ENCODE peak calls at places on chromosomes 4 and X, in four cellular contexts. One of them, this sample, is unnamed.

GRCh38 chrX:40154853-40155616 is 57.3 kb upstream of the BCOR start:
- DNase-seq in stimulated activated CD4-positive, alpha-beta T cell treated with anti-CD3 and anti-CD28 coated beads, Interleukin-12 subunit alpha, Interleukin-12 subunit beta, amount 100 ng/mL, for 4 hours: no peak
- DNase-seq in mesothelial cell of epicardium: no peak
- DNase-seq in T-helper 9 cell: no peak
- DNase-seq in this sample: peak

GRCh38 chrX:129636175-129636681 is 18.5 kb downstream of the APLN start:
- DNase-seq in stimulated activated CD4-positive, alpha-beta T cell treated with anti-CD3 and anti-CD28 coated beads, Interleukin-12 subunit alpha, Interleukin-12 subunit beta, amount 100 ng/mL, for 4 hours: no peak
- DNase-seq in mesothelial cell of epicardium: no peak
- DNase-seq in T-helper 9 cell: no peak
- DNase-seq in this sample: no peak

GRCh38 chrX:37818031-37818430 is 29.3 kb downstream of the DYNLT3 start:
- DNase-seq in stimulated activated CD4-positive, alpha-beta T cell treated with anti-CD3 and anti-CD28 coated beads, Interleukin-12 subunit alpha, Interleukin-12 subunit beta, amount 100 ng/mL, for 4 hours: no peak
- DNase-seq in mesothelial cell of epicardium: no peak
- DNase-seq in T-helper 9 cell: no peak
- DNase-seq in this sample: no peak

GRCh38 chrX:16664059-16664458 is 14.1 kb downstream of the S100G start:
- DNase-seq in stimulated activated CD4-positive, alpha-beta T cell treated with anti-CD3 and anti-CD28 coated beads, Interleukin-12 subunit alpha, Interleukin-12 subunit beta, amount 100 ng/mL, for 4 hours: no peak
- DNase-seq in mesothelial cell of epicardium: no peak
- DNase-seq in T-helper 9 cell: no peak
- DNase-seq in this sample: no peak

GRCh38 chr4:26859762-26860156 is 882 bp upstream of the STIM2 start:
- DNase-seq in stimulated activated CD4-positive, alpha-beta T cell treated with anti-CD3 and anti-CD28 coated beads, Interleukin-12 subunit alpha, Interleukin-12 subunit beta, amount 100 ng/mL, for 4 hours: no peak
- DNase-seq in mesothelial cell of epicardium: no peak
- DNase-seq in T-helper 9 cell: no peak
- DNase-seq in this sample: no peak

GRCh38 chr4:151990201-151990600 is 229.4 kb upstream of the GATB start:
- DNase-seq in stimulated activated CD4-positive, alpha-beta T cell treated with anti-CD3 and anti-CD28 coated beads, Interleukin-12 subunit alpha, Interleukin-12 subunit beta, amount 100 ng/mL, for 4 hours: no peak
- DNase-seq in mesothelial cell of epicardium: no peak
- DNase-seq in T-helper 9 cell: no peak
- DNase-seq in this sample: no peak

GRCh38 chr4:41538017-41538733 is at the start of gene LIMCH1:
- DNase-seq in stimulated activated CD4-positive, alpha-beta T cell treated with anti-CD3 and anti-CD28 coated beads, Interleukin-12 subunit alpha, Interleukin-12 subunit beta, amount 100 ng/mL, for 4 hours: no peak
- DNase-seq in mesothelial cell of epicardium: no peak
- DNase-seq in T-helper 9 cell: no peak
- DNase-seq in this sample: no peak

GRCh38 chr4:89307446-89308160 is at the start of gene GPRIN3:
- DNase-seq in stimulated activated CD4-positive, alpha-beta T cell treated with anti-CD3 and anti-CD28 coated beads, Interleukin-12 subunit alpha, Interleukin-12 subunit beta, amount 100 ng/mL, for 4 hours: peak
- DNase-seq in mesothelial cell of epicardium: peak
- DNase-seq in T-helper 9 cell: peak
- DNase-seq in this sample: peak

GRCh38 chrX:64977051-64977450 is 801 bp upstream of the ZC4H2 start:
- DNase-seq in stimulated activated CD4-positive, alpha-beta T cell treated with anti-CD3 and anti-CD28 coated beads, Interleukin-12 subunit alpha, Interleukin-12 subunit beta, amount 100 ng/mL, for 4 hours: no peak
- DNase-seq in mesothelial cell of epicardium: no peak
- DNase-seq in T-helper 9 cell: no peak
- DNase-seq in this sample: no peak

GRCh38 chr4:174522183-174523002 is at the start of gene HPGD:
- DNase-seq in stimulated activated CD4-positive, alpha-beta T cell treated with anti-CD3 and anti-CD28 coated beads, Interleukin-12 subunit alpha, Interleukin-12 subunit beta, amount 100 ng/mL, for 4 hours: peak
- DNase-seq in mesothelial cell of epicardium: peak
- DNase-seq in T-helper 9 cell: peak
- DNase-seq in this sample: peak

GRCh38 chr4:159682996-159683395 is 580.1 kb downstream of the RAPGEF2 start:
- DNase-seq in stimulated activated CD4-positive, alpha-beta T cell treated with anti-CD3 and anti-CD28 coated beads, Interleukin-12 subunit alpha, Interleukin-12 subunit beta, amount 100 ng/mL, for 4 hours: no peak
- DNase-seq in mesothelial cell of epicardium: no peak
- DNase-seq in T-helper 9 cell: no peak
- DNase-seq in this sample: no peak

GRCh38 chr4:188031751-188032150 is 36.2 kb downstream of the ZFP42 start:
- DNase-seq in stimulated activated CD4-positive, alpha-beta T cell treated with anti-CD3 and anti-CD28 coated beads, Interleukin-12 subunit alpha, Interleukin-12 subunit beta, amount 100 ng/mL, for 4 hours: no peak
- DNase-seq in mesothelial cell of epicardium: no peak
- DNase-seq in T-helper 9 cell: no peak
- DNase-seq in this sample: no peak

GRCh38 chr4:182242793-182243192 is 409 bp upstream of the TENM3 start:
- DNase-seq in stimulated activated CD4-positive, alpha-beta T cell treated with anti-CD3 and anti-CD28 coated beads, Interleukin-12 subunit alpha, Interleukin-12 subunit beta, amount 100 ng/mL, for 4 hours: no peak
- DNase-seq in mesothelial cell of epicardium: no peak
- DNase-seq in T-helper 9 cell: no peak
- DNase-seq in this sample: no peak

GRCh38 chr4:142238589-142238988 is 602.2 kb downstream of the IL15 start:
- DNase-seq in stimulated activated CD4-positive, alpha-beta T cell treated with anti-CD3 and anti-CD28 coated beads, Interleukin-12 subunit alpha, Interleukin-12 subunit beta, amount 100 ng/mL, for 4 hours: no peak
- DNase-seq in mesothelial cell of epicardium: no peak
- DNase-seq in T-helper 9 cell: no peak
- DNase-seq in this sample: no peak

GRCh38 chrX:100408643-100409315 is 1.3 kb downstream of the PCDH19 start:
- DNase-seq in stimulated activated CD4-positive, alpha-beta T cell treated with anti-CD3 and anti-CD28 coated beads, Interleukin-12 subunit alpha, Interleukin-12 subunit beta, amount 100 ng/mL, for 4 hours: no peak
- DNase-seq in mesothelial cell of epicardium: no peak
- DNase-seq in T-helper 9 cell: no peak
- DNase-seq in this sample: no peak

GRCh38 chrX:150035531-150035930 is 97.2 kb upstream of the EOLA2 start:
- DNase-seq in stimulated activated CD4-positive, alpha-beta T cell treated with anti-CD3 and anti-CD28 coated beads, Interleukin-12 subunit alpha, Interleukin-12 subunit beta, amount 100 ng/mL, for 4 hours: no peak
- DNase-seq in mesothelial cell of epicardium: no peak
- DNase-seq in T-helper 9 cell: no peak
- DNase-seq in this sample: no peak

GRCh38 chr4:121477079-121477478 is 96.3 kb upstream of the QRFPR start:
- DNase-seq in stimulated activated CD4-positive, alpha-beta T cell treated with anti-CD3 and anti-CD28 coated beads, Interleukin-12 subunit alpha, Interleukin-12 subunit beta, amount 100 ng/mL, for 4 hours: no peak
- DNase-seq in mesothelial cell of epicardium: no peak
- DNase-seq in T-helper 9 cell: no peak
- DNase-seq in this sample: no peak

GRCh38 chr4:22427676-22428075 is 88.2 kb downstream of the ADGRA3 start:
- DNase-seq in stimulated activated CD4-positive, alpha-beta T cell treated with anti-CD3 and anti-CD28 coated beads, Interleukin-12 subunit alpha, Interleukin-12 subunit beta, amount 100 ng/mL, for 4 hours: no peak
- DNase-seq in mesothelial cell of epicardium: no peak
- DNase-seq in T-helper 9 cell: no peak
- DNase-seq in this sample: no peak

GRCh38 chr4:55183926-55184599 is 58.7 kb upstream of the KDR start:
- DNase-seq in stimulated activated CD4-positive, alpha-beta T cell treated with anti-CD3 and anti-CD28 coated beads, Interleukin-12 subunit alpha, Interleukin-12 subunit beta, amount 100 ng/mL, for 4 hours: no peak
- DNase-seq in mesothelial cell of epicardium: no peak
- DNase-seq in T-helper 9 cell: no peak
- DNase-seq in this sample: no peak

GRCh38 chr4:48954314-48954713 is 31.8 kb upstream of the CWH43 start:
- DNase-seq in stimulated activated CD4-positive, alpha-beta T cell treated with anti-CD3 and anti-CD28 coated beads, Interleukin-12 subunit alpha, Interleukin-12 subunit beta, amount 100 ng/mL, for 4 hours: no peak
- DNase-seq in mesothelial cell of epicardium: no peak
- DNase-seq in T-helper 9 cell: no peak
- DNase-seq in this sample: no peak

GRCh38 chr4:175997291-175997690 is 68.3 kb upstream of the WDR17 start:
- DNase-seq in stimulated activated CD4-positive, alpha-beta T cell treated with anti-CD3 and anti-CD28 coated beads, Interleukin-12 subunit alpha, Interleukin-12 subunit beta, amount 100 ng/mL, for 4 hours: no peak
- DNase-seq in mesothelial cell of epicardium: no peak
- DNase-seq in T-helper 9 cell: no peak
- DNase-seq in this sample: no peak

GRCh38 chr4:125283702-125284279 is 31.0 kb upstream of the FAT4 start:
- DNase-seq in stimulated activated CD4-positive, alpha-beta T cell treated with anti-CD3 and anti-CD28 coated beads, Interleukin-12 subunit alpha, Interleukin-12 subunit beta, amount 100 ng/mL, for 4 hours: no peak
- DNase-seq in mesothelial cell of epicardium: no peak
- DNase-seq in T-helper 9 cell: no peak
- DNase-seq in this sample: no peak

GRCh38 chrX:148928803-148929202 is 428.4 kb downstream of the AFF2 start:
- DNase-seq in stimulated activated CD4-positive, alpha-beta T cell treated with anti-CD3 and anti-CD28 coated beads, Interleukin-12 subunit alpha, Interleukin-12 subunit beta, amount 100 ng/mL, for 4 hours: no peak
- DNase-seq in mesothelial cell of epicardium: no peak
- DNase-seq in T-helper 9 cell: no peak
- DNase-seq in this sample: no peak

GRCh38 chr4:55125087-55125721 is at the start of gene KDR:
- DNase-seq in stimulated activated CD4-positive, alpha-beta T cell treated with anti-CD3 and anti-CD28 coated beads, Interleukin-12 subunit alpha, Interleukin-12 subunit beta, amount 100 ng/mL, for 4 hours: no peak
- DNase-seq in mesothelial cell of epicardium: peak
- DNase-seq in T-helper 9 cell: no peak
- DNase-seq in this sample: no peak

GRCh38 chr4:166282081-166282770 is 409.2 kb downstream of the TLL1 start:
- DNase-seq in stimulated activated CD4-positive, alpha-beta T cell treated with anti-CD3 and anti-CD28 coated beads, Interleukin-12 subunit alpha, Interleukin-12 subunit beta, amount 100 ng/mL, for 4 hours: no peak
- DNase-seq in mesothelial cell of epicardium: no peak
- DNase-seq in T-helper 9 cell: no peak
- DNase-seq in this sample: no peak

GRCh38 chr4:37802068-37802666 is 24.3 kb upstream of the PGM2 start:
- DNase-seq in stimulated activated CD4-positive, alpha-beta T cell treated with anti-CD3 and anti-CD28 coated beads, Interleukin-12 subunit alpha, Interleukin-12 subunit beta, amount 100 ng/mL, for 4 hours: no peak
- DNase-seq in mesothelial cell of epicardium: no peak
- DNase-seq in T-helper 9 cell: no peak
- DNase-seq in this sample: no peak

GRCh38 chr4:46425775-46426400 is 36.0 kb upstream of the GABRA2 start:
- DNase-seq in stimulated activated CD4-positive, alpha-beta T cell treated with anti-CD3 and anti-CD28 coated beads, Interleukin-12 subunit alpha, Interleukin-12 subunit beta, amount 100 ng/mL, for 4 hours: no peak
- DNase-seq in mesothelial cell of epicardium: no peak
- DNase-seq in T-helper 9 cell: no peak
- DNase-seq in this sample: no peak

GRCh38 chrX:78747471-78747870 is at the start of gene LPAR4:
- DNase-seq in stimulated activated CD4-positive, alpha-beta T cell treated with anti-CD3 and anti-CD28 coated beads, Interleukin-12 subunit alpha, Interleukin-12 subunit beta, amount 100 ng/mL, for 4 hours: no peak
- DNase-seq in mesothelial cell of epicardium: no peak
- DNase-seq in T-helper 9 cell: no peak
- DNase-seq in this sample: no peak

GRCh38 chrX:137427813-137428212 is 138.1 kb upstream of the ZIC3 start:
- DNase-seq in stimulated activated CD4-positive, alpha-beta T cell treated with anti-CD3 and anti-CD28 coated beads, Interleukin-12 subunit alpha, Interleukin-12 subunit beta, amount 100 ng/mL, for 4 hours: no peak
- DNase-seq in mesothelial cell of epicardium: no peak
- DNase-seq in T-helper 9 cell: no peak
- DNase-seq in this sample: no peak

This sample was measured in stimulated activated naive CD4-positive, alpha-beta T cell.